ENCODE peak calls at places on chromosomes 4 and X, in ten cellular contexts. One of them, this sample, is unnamed.

GRCh38 chr4:8914461-8915171 is 43.0 kb upstream of the HMX1 start:
- DNase-seq in psoas muscle: peak
- DNase-seq in HFF-Myc: no peak
- DNase-seq in AG04450: no peak
- DNase-seq in OCI-LY7: no peak
- DNase-seq in endothelial cell of umbilical vein: no peak
- DNase-seq in vagina: no peak
- DNase-seq in cardiac fibroblast: no peak
- DNase-seq in aorta: peak
- DNase-seq in GM23248: no peak
- DNase-seq in this sample: no peak

GRCh38 chr4:106312997-106313522 is 2.9 kb downstream of the TBCK start:
- DNase-seq in psoas muscle: no peak
- DNase-seq in HFF-Myc: no peak
- DNase-seq in AG04450: no peak
- DNase-seq in OCI-LY7: no peak
- DNase-seq in endothelial cell of umbilical vein: no peak
- DNase-seq in vagina: no peak
- DNase-seq in cardiac fibroblast: no peak
- DNase-seq in aorta: no peak
- DNase-seq in GM23248: no peak
- DNase-seq in this sample: no peak

GRCh38 chr4:71389149-71389840 is 50.5 kb downstream of the SLC4A4 start:
- DNase-seq in psoas muscle: no peak
- DNase-seq in HFF-Myc: no peak
- DNase-seq in AG04450: peak
- DNase-seq in OCI-LY7: no peak
- DNase-seq in endothelial cell of umbilical vein: no peak
- DNase-seq in vagina: no peak
- DNase-seq in cardiac fibroblast: peak
- DNase-seq in aorta: no peak
- DNase-seq in GM23248: peak
- DNase-seq in this sample: no peak

GRCh38 chr4:84529169-84529751 is 30.2 kb upstream of the NKX6-1 start:
- DNase-seq in psoas muscle: no peak
- DNase-seq in HFF-Myc: peak
- DNase-seq in AG04450: no peak
- DNase-seq in OCI-LY7: peak
- DNase-seq in endothelial cell of umbilical vein: peak
- DNase-seq in vagina: no peak
- DNase-seq in cardiac fibroblast: peak
- DNase-seq in aorta: no peak
- DNase-seq in GM23248: peak
- DNase-seq in this sample: peak

GRCh38 chrX:20527458-20528099 is 260.9 kb upstream of the RPS6KA3 start:
- DNase-seq in psoas muscle: peak
- DNase-seq in HFF-Myc: no peak
- DNase-seq in AG04450: no peak
- DNase-seq in OCI-LY7: peak
- DNase-seq in endothelial cell of umbilical vein: peak
- DNase-seq in vagina: no peak
- DNase-seq in cardiac fibroblast: peak
- DNase-seq in aorta: no peak
- DNase-seq in GM23248: peak
- DNase-seq in this sample: no peak

GRCh38 chr4:85681194-85681803 is 206.3 kb downstream of the ARHGAP24 start:
- DNase-seq in psoas muscle: no peak
- DNase-seq in HFF-Myc: peak
- DNase-seq in AG04450: peak
- DNase-seq in OCI-LY7: peak
- DNase-seq in endothelial cell of umbilical vein: no peak
- DNase-seq in vagina: no peak
- DNase-seq in cardiac fibroblast: peak
- DNase-seq in aorta: no peak
- DNase-seq in GM23248: peak
- DNase-seq in this sample: no peak

GRCh38 chrX:53072418-53073114 is 9.6 kb upstream of the TSPYL2 start:
- DNase-seq in psoas muscle: no peak
- DNase-seq in HFF-Myc: no peak
- DNase-seq in AG04450: no peak
- DNase-seq in OCI-LY7: peak
- DNase-seq in endothelial cell of umbilical vein: no peak
- DNase-seq in vagina: no peak
- DNase-seq in cardiac fibroblast: no peak
- DNase-seq in aorta: no peak
- DNase-seq in GM23248: no peak
- DNase-seq in this sample: no peak

GRCh38 chr4:76212301-76212700 is 1.3 kb downstream of the SCARB2 start:
- DNase-seq in psoas muscle: no peak
- DNase-seq in HFF-Myc: no peak
- DNase-seq in AG04450: no peak
- DNase-seq in OCI-LY7: no peak
- DNase-seq in endothelial cell of umbilical vein: peak
- DNase-seq in vagina: no peak
- DNase-seq in cardiac fibroblast: no peak
- DNase-seq in aorta: no peak
- DNase-seq in GM23248: peak
- DNase-seq in this sample: no peak

GRCh38 chr4:87442889-87443288 is 20.5 kb downstream of the NUDT9 start:
- DNase-seq in psoas muscle: no peak
- DNase-seq in HFF-Myc: no peak
- DNase-seq in AG04450: no peak
- DNase-seq in OCI-LY7: no peak
- DNase-seq in endothelial cell of umbilical vein: no peak
- DNase-seq in vagina: no peak
- DNase-seq in cardiac fibroblast: no peak
- DNase-seq in aorta: no peak
- DNase-seq in GM23248: no peak
- DNase-seq in this sample: no peak

GRCh38 chr4:100511906-100512305 is 5.9 kb downstream of the EMCN start:
- DNase-seq in psoas muscle: no peak
- DNase-seq in HFF-Myc: no peak
- DNase-seq in AG04450: no peak
- DNase-seq in OCI-LY7: no peak
- DNase-seq in endothelial cell of umbilical vein: peak
- DNase-seq in vagina: no peak
- DNase-seq in cardiac fibroblast: no peak
- DNase-seq in aorta: no peak
- DNase-seq in GM23248: peak
- DNase-seq in this sample: no peak

GRCh38 chrX:23901805-23902204 is 5.9 kb downstream of the APOO start:
- DNase-seq in psoas muscle: no peak
- DNase-seq in HFF-Myc: no peak
- DNase-seq in AG04450: peak
- DNase-seq in OCI-LY7: peak
- DNase-seq in endothelial cell of umbilical vein: peak
- DNase-seq in vagina: no peak
- DNase-seq in cardiac fibroblast: peak
- DNase-seq in aorta: no peak
- DNase-seq in GM23248: peak
- DNase-seq in this sample: peak

GRCh38 chrX:15511563-15511962 is 11.0 kb downstream of the BMX start:
- DNase-seq in psoas muscle: no peak
- DNase-seq in HFF-Myc: no peak
- DNase-seq in AG04450: no peak
- DNase-seq in OCI-LY7: no peak
- DNase-seq in endothelial cell of umbilical vein: peak
- DNase-seq in vagina: no peak
- DNase-seq in cardiac fibroblast: no peak
- DNase-seq in aorta: no peak
- DNase-seq in GM23248: no peak
- DNase-seq in this sample: no peak

GRCh38 chr4:17055788-17056187 is 157.3 kb upstream of the LDB2 start:
- DNase-seq in psoas muscle: no peak
- DNase-seq in HFF-Myc: peak
- DNase-seq in AG04450: peak
- DNase-seq in OCI-LY7: no peak
- DNase-seq in endothelial cell of umbilical vein: peak
- DNase-seq in vagina: no peak
- DNase-seq in cardiac fibroblast: peak
- DNase-seq in aorta: no peak
- DNase-seq in GM23248: peak
- DNase-seq in this sample: no peak

GRCh38 chrX:153722704-153723350 is 1.4 kb downstream of the BCAP31 start:
- DNase-seq in psoas muscle: no peak
- DNase-seq in HFF-Myc: no peak
- DNase-seq in AG04450: no peak
- DNase-seq in OCI-LY7: no peak
- DNase-seq in endothelial cell of umbilical vein: peak
- DNase-seq in vagina: no peak
- DNase-seq in cardiac fibroblast: no peak
- DNase-seq in aorta: no peak
- DNase-seq in GM23248: peak
- DNase-seq in this sample: no peak

GRCh38 chr4:98094118-98094517 is 49.2 kb downstream of the STPG2 start:
- DNase-seq in psoas muscle: no peak
- DNase-seq in HFF-Myc: no peak
- DNase-seq in AG04450: no peak
- DNase-seq in OCI-LY7: no peak
- DNase-seq in endothelial cell of umbilical vein: no peak
- DNase-seq in vagina: no peak
- DNase-seq in cardiac fibroblast: no peak
- DNase-seq in aorta: no peak
- DNase-seq in GM23248: no peak
- DNase-seq in this sample: no peak

DNA sequence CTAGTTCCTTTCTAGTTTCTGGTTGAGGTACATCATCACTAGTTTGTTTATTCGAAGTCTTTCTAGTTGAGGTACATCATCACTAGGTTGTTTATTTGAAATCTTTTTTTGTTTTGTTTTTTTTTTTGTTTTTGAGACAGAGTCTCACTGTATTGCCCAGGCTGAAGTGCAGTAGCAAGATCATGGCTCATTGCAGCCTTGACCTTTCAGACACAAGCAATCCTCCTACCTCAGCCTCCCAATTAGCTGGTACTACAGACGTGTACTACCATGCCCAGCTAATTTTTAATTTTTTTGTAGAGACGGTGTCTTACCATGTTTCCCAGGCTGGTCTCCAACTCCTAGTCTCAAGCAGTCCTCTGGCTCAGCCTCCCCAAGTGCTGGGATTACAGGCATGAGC is 54.9 kb downstream of the CEP135 start:
- DNase-seq in psoas muscle: no peak
- DNase-seq in HFF-Myc: no peak
- DNase-seq in AG04450: no peak
- DNase-seq in OCI-LY7: no peak
- DNase-seq in endothelial cell of umbilical vein: no peak
- DNase-seq in vagina: no peak
- DNase-seq in cardiac fibroblast: no peak
- DNase-seq in aorta: no peak
- DNase-seq in GM23248: no peak
- DNase-seq in this sample: no peak
- H3K4me3 ChIP-seq in psoas muscle: no peak
- H3K4me3 ChIP-seq in HFF-Myc: no peak
- H3K4me3 ChIP-seq in AG04450: no peak
- H3K4me3 ChIP-seq in OCI-LY7: no peak
- H3K4me3 ChIP-seq in endothelial cell of umbilical vein: no peak
- H3K4me3 ChIP-seq in vagina: no peak
- H3K4me3 ChIP-seq in cardiac fibroblast: no peak
- H3K4me3 ChIP-seq in aorta: no peak
- H3K4me3 ChIP-seq in GM23248: no peak
- H3K4me3 ChIP-seq in this sample: no peak

GRCh38 chr4:183139058-183139740 is 40.1 kb downstream of the WWC2 start:
- DNase-seq in psoas muscle: no peak
- DNase-seq in HFF-Myc: no peak
- DNase-seq in AG04450: no peak
- DNase-seq in OCI-LY7: no peak
- DNase-seq in endothelial cell of umbilical vein: no peak
- DNase-seq in vagina: no peak
- DNase-seq in cardiac fibroblast: no peak
- DNase-seq in aorta: no peak
- DNase-seq in GM23248: peak
- DNase-seq in this sample: no peak
- H3K4me3 ChIP-seq in psoas muscle: no peak
- H3K4me3 ChIP-seq in HFF-Myc: no peak
- H3K4me3 ChIP-seq in AG04450: no peak
- H3K4me3 ChIP-seq in OCI-LY7: no peak
- H3K4me3 ChIP-seq in endothelial cell of umbilical vein: no peak
- H3K4me3 ChIP-seq in vagina: no peak
- H3K4me3 ChIP-seq in cardiac fibroblast: no peak
- H3K4me3 ChIP-seq in aorta: no peak
- H3K4me3 ChIP-seq in GM23248: no peak
- H3K4me3 ChIP-seq in this sample: no peak

GRCh38 chr4:188282620-188283232 is 143.5 kb downstream of the TRIML1 start:
- DNase-seq in psoas muscle: no peak
- DNase-seq in HFF-Myc: no peak
- DNase-seq in AG04450: no peak
- DNase-seq in OCI-LY7: no peak
- DNase-seq in endothelial cell of umbilical vein: no peak
- DNase-seq in vagina: no peak
- DNase-seq in cardiac fibroblast: no peak
- DNase-seq in aorta: no peak
- DNase-seq in GM23248: no peak
- DNase-seq in this sample: no peak
- H3K4me3 ChIP-seq in psoas muscle: no peak
- H3K4me3 ChIP-seq in HFF-Myc: no peak
- H3K4me3 ChIP-seq in AG04450: no peak
- H3K4me3 ChIP-seq in OCI-LY7: no peak
- H3K4me3 ChIP-seq in endothelial cell of umbilical vein: no peak
- H3K4me3 ChIP-seq in vagina: no peak
- H3K4me3 ChIP-seq in cardiac fibroblast: peak
- H3K4me3 ChIP-seq in aorta: no peak
- H3K4me3 ChIP-seq in GM23248: no peak
- H3K4me3 ChIP-seq in this sample: no peak

GRCh38 chr4:5964030-5964429 is 54.2 kb downstream of the C4orf50 start:
- DNase-seq in psoas muscle: no peak
- DNase-seq in HFF-Myc: no peak
- DNase-seq in AG04450: no peak
- DNase-seq in OCI-LY7: no peak
- DNase-seq in endothelial cell of umbilical vein: no peak
- DNase-seq in vagina: no peak
- DNase-seq in cardiac fibroblast: no peak
- DNase-seq in aorta: no peak
- DNase-seq in GM23248: no peak
- DNase-seq in this sample: no peak

GRCh38 chr4:5962416-5962815 is 55.8 kb downstream of the C4orf50 start:
- DNase-seq in psoas muscle: no peak
- DNase-seq in HFF-Myc: no peak
- DNase-seq in AG04450: no peak
- DNase-seq in OCI-LY7: no peak
- DNase-seq in endothelial cell of umbilical vein: no peak
- DNase-seq in vagina: peak
- DNase-seq in cardiac fibroblast: no peak
- DNase-seq in aorta: no peak
- DNase-seq in GM23248: no peak
- DNase-seq in this sample: no peak

GRCh38 chr4:5963611-5964010 is 54.6 kb downstream of the C4orf50 start:
- DNase-seq in psoas muscle: no peak
- DNase-seq in HFF-Myc: no peak
- DNase-seq in AG04450: no peak
- DNase-seq in OCI-LY7: no peak
- DNase-seq in endothelial cell of umbilical vein: no peak
- DNase-seq in vagina: peak
- DNase-seq in cardiac fibroblast: no peak
- DNase-seq in aorta: no peak
- DNase-seq in GM23248: no peak
- DNase-seq in this sample: no peak

GRCh38 chr4:5967783-5968182 is 50.4 kb downstream of the C4orf50 start:
- DNase-seq in psoas muscle: no peak
- DNase-seq in HFF-Myc: no peak
- DNase-seq in AG04450: no peak
- DNase-seq in OCI-LY7: no peak
- DNase-seq in endothelial cell of umbilical vein: no peak
- DNase-seq in vagina: no peak
- DNase-seq in cardiac fibroblast: no peak
- DNase-seq in aorta: no peak
- DNase-seq in GM23248: no peak
- DNase-seq in this sample: no peak

GRCh38 chr4:5965225-5965624 is 53.0 kb downstream of the C4orf50 start:
- DNase-seq in psoas muscle: no peak
- DNase-seq in HFF-Myc: no peak
- DNase-seq in AG04450: no peak
- DNase-seq in OCI-LY7: no peak
- DNase-seq in endothelial cell of umbilical vein: no peak
- DNase-seq in vagina: peak
- DNase-seq in cardiac fibroblast: no peak
- DNase-seq in aorta: no peak
- DNase-seq in GM23248: no peak
- DNase-seq in this sample: no peak
- H3K4me3 ChIP-seq in psoas muscle: no peak
- H3K4me3 ChIP-seq in HFF-Myc: no peak
- H3K4me3 ChIP-seq in AG04450: no peak
- H3K4me3 ChIP-seq in OCI-LY7: no peak
- H3K4me3 ChIP-seq in endothelial cell of umbilical vein: no peak
- H3K4me3 ChIP-seq in vagina: no peak
- H3K4me3 ChIP-seq in cardiac fibroblast: no peak
- H3K4me3 ChIP-seq in aorta: no peak
- H3K4me3 ChIP-seq in GM23248: no peak
- H3K4me3 ChIP-seq in this sample: no peak

This sample was measured in Jurkat, Clone E6-1.